ENCODE peak calls at places on chromosome X, in nine cellular contexts. One of them, this sample, is unnamed. For H3K27me3, the result is how much of the 10 kb centered on the place peaks cover.

GRCh38 chrX:85052636-85053343 is 49.1 kb downstream of the APOOL start:
- DNase-seq in body of pancreas: no peak
- DNase-seq in Caco-2: no peak
- DNase-seq in esophagus squamous epithelium: no peak
- DNase-seq in CD8-positive, alpha-beta T cell: no peak
- DNase-seq in SJSA1: no peak
- DNase-seq in right lobe of liver: no peak
- DNase-seq in pancreas: no peak
- DNase-seq in IMR-90: peak
- DNase-seq in this sample: no peak

GRCh38 chrX:110665636-110666035 is 130.0 kb downstream of the CHRDL1 start:
- DNase-seq in Caco-2: peak
- DNase-seq in SJSA1: no peak
- DNase-seq in IMR-90: peak
- DNase-seq in body of pancreas: peak
- DNase-seq in pancreas: peak
- DNase-seq in CD8-positive, alpha-beta T cell: no peak
- DNase-seq in esophagus squamous epithelium: no peak
- DNase-seq in right lobe of liver: peak
- DNase-seq in this sample: no peak

GRCh38 chrX:38376747-38377146 is 24.3 kb downstream of the OTC start:
- DNase-seq in SJSA1: no peak
- DNase-seq in body of pancreas: no peak
- DNase-seq in esophagus squamous epithelium: no peak
- DNase-seq in CD8-positive, alpha-beta T cell: no peak
- DNase-seq in right lobe of liver: no peak
- DNase-seq in IMR-90: no peak
- DNase-seq in Caco-2: no peak
- DNase-seq in pancreas: no peak
- DNase-seq in this sample: no peak

GRCh38 chrX:43661521-43662240 is 5.6 kb downstream of the MAOA start:
- DNase-seq in IMR-90: no peak
- DNase-seq in SJSA1: no peak
- DNase-seq in body of pancreas: no peak
- DNase-seq in Caco-2: no peak
- DNase-seq in CD8-positive, alpha-beta T cell: no peak
- DNase-seq in pancreas: no peak
- DNase-seq in esophagus squamous epithelium: no peak
- DNase-seq in right lobe of liver: no peak
- DNase-seq in this sample: no peak

GRCh38 chrX:101482296-101482695 is 3.0 kb upstream of the ARMCX4 start:
- DNase-seq in CD8-positive, alpha-beta T cell: no peak
- DNase-seq in esophagus squamous epithelium: no peak
- DNase-seq in right lobe of liver: no peak
- DNase-seq in body of pancreas: no peak
- DNase-seq in SJSA1: no peak
- DNase-seq in Caco-2: no peak
- DNase-seq in pancreas: no peak
- DNase-seq in IMR-90: peak
- DNase-seq in this sample: no peak

GRCh38 chrX:51148848-51149247 is 183.8 kb upstream of the NUDT10 start:
- DNase-seq in IMR-90: no peak
- DNase-seq in right lobe of liver: no peak
- DNase-seq in esophagus squamous epithelium: no peak
- DNase-seq in CD8-positive, alpha-beta T cell: no peak
- DNase-seq in pancreas: no peak
- DNase-seq in SJSA1: no peak
- DNase-seq in body of pancreas: no peak
- DNase-seq in Caco-2: peak
- DNase-seq in this sample: no peak

GRCh38 chrX:131874300-131874699 is 148.8 kb upstream of the STK26 start:
- DNase-seq in esophagus squamous epithelium: no peak
- DNase-seq in pancreas: no peak
- DNase-seq in right lobe of liver: no peak
- DNase-seq in body of pancreas: no peak
- DNase-seq in CD8-positive, alpha-beta T cell: no peak
- DNase-seq in IMR-90: no peak
- DNase-seq in SJSA1: no peak
- DNase-seq in Caco-2: no peak
- DNase-seq in this sample: no peak

GRCh38 chrX:28901637-28902036 is 314.4 kb downstream of the IL1RAPL1 start:
- DNase-seq in esophagus squamous epithelium: no peak
- DNase-seq in right lobe of liver: no peak
- DNase-seq in IMR-90: peak
- DNase-seq in pancreas: no peak
- DNase-seq in CD8-positive, alpha-beta T cell: no peak
- DNase-seq in body of pancreas: no peak
- DNase-seq in SJSA1: no peak
- DNase-seq in Caco-2: no peak
- DNase-seq in this sample: no peak

GRCh38 chrX:103556941-103557340 is 28.4 kb upstream of the TCEAL4 start:
- DNase-seq in Caco-2: no peak
- DNase-seq in right lobe of liver: no peak
- DNase-seq in body of pancreas: no peak
- DNase-seq in CD8-positive, alpha-beta T cell: no peak
- DNase-seq in esophagus squamous epithelium: no peak
- DNase-seq in SJSA1: no peak
- DNase-seq in pancreas: no peak
- DNase-seq in IMR-90: no peak
- DNase-seq in this sample: no peak

GRCh38 chrX:85001344-85001743 is 2.3 kb upstream of the APOOL start:
- DNase-seq in body of pancreas: no peak
- DNase-seq in Caco-2: no peak
- DNase-seq in right lobe of liver: no peak
- DNase-seq in SJSA1: no peak
- DNase-seq in esophagus squamous epithelium: no peak
- DNase-seq in CD8-positive, alpha-beta T cell: no peak
- DNase-seq in pancreas: no peak
- DNase-seq in IMR-90: no peak
- DNase-seq in this sample: no peak

GRCh38 chrX:11655282-11655985 is 10.3 kb downstream of the ARHGAP6 start:
- DNase-seq in esophagus squamous epithelium: no peak
- DNase-seq in body of pancreas: no peak
- DNase-seq in Caco-2: no peak
- DNase-seq in pancreas: no peak
- DNase-seq in CD8-positive, alpha-beta T cell: no peak
- DNase-seq in SJSA1: no peak
- DNase-seq in IMR-90: no peak
- DNase-seq in right lobe of liver: no peak
- DNase-seq in this sample: no peak

GRCh38 chrX:2389324-2389723 is 111.5 kb downstream of the DHRSX start:
- DNase-seq in IMR-90: no peak
- DNase-seq in right lobe of liver: no peak
- DNase-seq in pancreas: no peak
- DNase-seq in CD8-positive, alpha-beta T cell: no peak
- DNase-seq in SJSA1: no peak
- DNase-seq in Caco-2: no peak
- DNase-seq in esophagus squamous epithelium: no peak
- DNase-seq in body of pancreas: no peak
- DNase-seq in this sample: no peak

GRCh38 chrX:108261541-108262218 is 170.1 kb downstream of the ATG4A start:
- DNase-seq in CD8-positive, alpha-beta T cell: no peak
- DNase-seq in IMR-90: peak
- DNase-seq in esophagus squamous epithelium: no peak
- DNase-seq in Caco-2: no peak
- DNase-seq in pancreas: no peak
- DNase-seq in right lobe of liver: no peak
- DNase-seq in body of pancreas: no peak
- DNase-seq in SJSA1: no peak
- DNase-seq in this sample: no peak

GRCh38 chrX:1598021-1598875 is 6.8 kb downstream of the AKAP17A start:
- DNase-seq in pancreas: peak
- DNase-seq in esophagus squamous epithelium: no peak
- DNase-seq in CD8-positive, alpha-beta T cell: peak
- DNase-seq in Caco-2: no peak
- DNase-seq in SJSA1: peak
- DNase-seq in right lobe of liver: no peak
- DNase-seq in IMR-90: no peak
- DNase-seq in body of pancreas: no peak
- DNase-seq in this sample: no peak

GRCh38 chrX:96685205-96686099 is 810 bp downstream of the DIAPH2 start:
- DNase-seq in pancreas: peak
- DNase-seq in CD8-positive, alpha-beta T cell: peak
- DNase-seq in IMR-90: peak
- DNase-seq in esophagus squamous epithelium: no peak
- DNase-seq in right lobe of liver: peak
- DNase-seq in Caco-2: peak
- DNase-seq in body of pancreas: peak
- DNase-seq in SJSA1: peak
- DNase-seq in this sample: peak

GRCh38 chrX:17104433-17104832 is 158.0 kb downstream of the REPS2 start:
- DNase-seq in pancreas: no peak
- DNase-seq in SJSA1: no peak
- DNase-seq in right lobe of liver: no peak
- DNase-seq in IMR-90: no peak
- DNase-seq in Caco-2: no peak
- DNase-seq in esophagus squamous epithelium: no peak
- DNase-seq in body of pancreas: no peak
- DNase-seq in CD8-positive, alpha-beta T cell: no peak
- DNase-seq in this sample: no peak

GRCh38 chrX:97326456-97326855 is 442.7 kb downstream of the RPA4 start:
- DNase-seq in Caco-2: no peak
- DNase-seq in right lobe of liver: no peak
- DNase-seq in SJSA1: no peak
- DNase-seq in pancreas: no peak
- DNase-seq in esophagus squamous epithelium: no peak
- DNase-seq in IMR-90: peak
- DNase-seq in CD8-positive, alpha-beta T cell: no peak
- DNase-seq in body of pancreas: no peak
- DNase-seq in this sample: no peak

DNA sequence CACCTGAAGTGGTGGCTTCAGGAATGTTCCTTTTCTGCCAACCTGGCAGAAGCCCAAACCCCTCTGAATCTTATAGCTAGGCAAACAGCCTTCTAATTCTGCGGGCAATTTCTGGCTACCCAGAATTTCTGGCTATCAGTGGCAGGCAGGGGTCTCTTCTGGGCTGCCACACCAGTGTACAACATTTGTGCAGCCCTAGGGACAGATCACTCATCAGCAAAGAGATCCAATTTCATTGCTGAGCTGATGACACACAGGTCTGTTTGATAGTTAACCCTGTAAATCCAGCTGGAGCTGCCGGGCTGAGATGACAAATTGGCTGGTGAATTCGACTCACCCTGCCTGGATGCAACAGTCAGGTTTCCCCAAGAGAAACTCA is 2.4 kb downstream of the MID1 start:
- DNase-seq in CD8-positive, alpha-beta T cell: no peak
- DNase-seq in body of pancreas: no peak
- DNase-seq in right lobe of liver: no peak
- DNase-seq in esophagus squamous epithelium: no peak
- DNase-seq in IMR-90: peak
- DNase-seq in Caco-2: no peak
- DNase-seq in pancreas: no peak
- DNase-seq in SJSA1: no peak
- DNase-seq in this sample: no peak
- H3K4me3 ChIP-seq in CD8-positive, alpha-beta T cell: no peak
- H3K4me3 ChIP-seq in body of pancreas: no peak
- H3K4me3 ChIP-seq in right lobe of liver: no peak
- H3K4me3 ChIP-seq in esophagus squamous epithelium: no peak
- H3K4me3 ChIP-seq in IMR-90: peak
- H3K4me3 ChIP-seq in Caco-2: peak
- H3K4me3 ChIP-seq in pancreas: no peak
- H3K4me3 ChIP-seq in SJSA1: peak
- H3K4me3 ChIP-seq in this sample: no peak

DNA sequence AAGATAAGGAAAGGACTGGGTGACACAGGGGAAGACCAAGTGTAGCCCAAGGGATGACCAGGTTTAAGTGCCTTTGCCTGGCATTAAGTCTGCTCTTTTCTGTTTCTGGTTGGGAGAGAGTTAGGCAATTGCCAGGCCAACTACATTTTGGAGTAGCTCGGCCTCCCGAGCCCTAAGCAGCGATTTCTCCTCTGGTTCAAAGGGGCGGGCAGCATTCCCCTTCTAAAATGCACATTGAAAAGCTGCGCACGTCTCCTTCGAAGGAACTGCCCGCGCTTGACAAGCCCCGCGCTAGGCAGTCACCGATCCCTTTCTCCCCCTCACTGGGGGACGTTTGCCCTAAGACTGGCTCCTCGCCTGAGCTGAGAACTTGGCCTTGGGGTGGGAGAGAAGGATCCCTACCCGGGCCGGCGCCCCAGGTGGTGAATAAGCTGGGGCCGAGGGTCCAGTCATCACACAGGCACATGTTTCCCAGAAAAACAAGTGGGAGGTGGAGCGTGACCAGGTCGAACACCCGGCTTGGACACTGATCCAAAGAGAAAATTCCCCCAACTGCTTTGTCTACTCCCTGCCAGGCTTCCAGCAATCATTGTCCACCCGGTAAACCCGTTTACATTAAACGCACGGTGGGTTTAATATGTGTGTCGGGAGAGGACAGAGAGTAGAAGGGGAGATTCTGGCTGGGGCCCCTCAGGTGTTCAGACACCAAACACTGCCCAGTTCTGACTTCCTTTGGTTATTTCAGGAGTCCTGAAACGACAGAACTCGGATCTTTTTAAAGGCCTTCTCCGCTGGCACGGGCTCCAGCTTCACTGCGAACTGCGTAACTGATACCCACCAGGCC is 4.0 kb downstream of the ARX start:
- DNase-seq in esophagus squamous epithelium: no peak
- DNase-seq in pancreas: no peak
- DNase-seq in right lobe of liver: no peak
- DNase-seq in IMR-90: no peak
- DNase-seq in CD8-positive, alpha-beta T cell: no peak
- DNase-seq in SJSA1: no peak
- DNase-seq in body of pancreas: no peak
- DNase-seq in Caco-2: no peak
- DNase-seq in this sample: no peak
- H3K27me3 ChIP-seq in esophagus squamous epithelium: under half
- H3K27me3 ChIP-seq in pancreas: under half
- H3K27me3 ChIP-seq in right lobe of liver: under half
- H3K27me3 ChIP-seq in IMR-90: half or more
- H3K27me3 ChIP-seq in CD8-positive, alpha-beta T cell: under half
- H3K27me3 ChIP-seq in SJSA1: under half
- H3K27me3 ChIP-seq in body of pancreas: under half
- H3K27me3 ChIP-seq in Caco-2: under half
- H3K27me3 ChIP-seq in this sample: under half

DNA sequence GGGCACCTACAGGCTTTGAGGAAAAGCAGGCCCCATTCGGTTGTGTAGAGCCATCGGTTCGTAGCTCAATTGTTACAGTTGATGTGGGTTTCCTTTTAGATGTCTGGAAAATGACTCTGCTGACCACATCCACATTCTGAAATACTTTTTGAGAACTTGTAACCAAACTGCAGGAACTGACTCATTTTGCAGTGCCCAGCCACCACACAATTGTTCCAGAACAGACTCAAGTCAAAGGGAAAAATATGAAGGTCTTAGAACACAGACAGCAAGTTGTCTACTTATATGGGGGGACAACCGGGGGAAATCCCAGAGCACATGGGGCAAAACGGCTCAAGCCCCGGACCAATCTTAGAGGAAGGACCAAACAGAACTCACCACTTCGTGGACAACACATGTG is 557.6 kb upstream of the DIPK2B start:
- DNase-seq in SJSA1: peak
- DNase-seq in esophagus squamous epithelium: no peak
- DNase-seq in pancreas: no peak
- DNase-seq in body of pancreas: no peak
- DNase-seq in right lobe of liver: no peak
- DNase-seq in Caco-2: no peak
- DNase-seq in CD8-positive, alpha-beta T cell: no peak
- DNase-seq in IMR-90: peak
- DNase-seq in this sample: peak
- H3K4me3 ChIP-seq in SJSA1: no peak
- H3K4me3 ChIP-seq in esophagus squamous epithelium: no peak
- H3K4me3 ChIP-seq in pancreas: no peak
- H3K4me3 ChIP-seq in body of pancreas: no peak
- H3K4me3 ChIP-seq in right lobe of liver: no peak
- H3K4me3 ChIP-seq in Caco-2: no peak
- H3K4me3 ChIP-seq in CD8-positive, alpha-beta T cell: no peak
- H3K4me3 ChIP-seq in IMR-90: no peak
- H3K4me3 ChIP-seq in this sample: peak

GRCh38 chrX:118965395-118965794 is 9.0 kb upstream of the LONRF3 start:
- DNase-seq in IMR-90: no peak
- DNase-seq in SJSA1: no peak
- DNase-seq in right lobe of liver: no peak
- DNase-seq in esophagus squamous epithelium: no peak
- DNase-seq in Caco-2: no peak
- DNase-seq in body of pancreas: no peak
- DNase-seq in CD8-positive, alpha-beta T cell: no peak
- DNase-seq in pancreas: no peak
- DNase-seq in this sample: no peak
- H3K27me3 ChIP-seq in IMR-90: under half
- H3K27me3 ChIP-seq in SJSA1: under half
- H3K27me3 ChIP-seq in right lobe of liver: under half
- H3K27me3 ChIP-seq in esophagus squamous epithelium: under half
- H3K27me3 ChIP-seq in Caco-2: under half
- H3K27me3 ChIP-seq in body of pancreas: under half
- H3K27me3 ChIP-seq in CD8-positive, alpha-beta T cell: under half
- H3K27me3 ChIP-seq in pancreas: under half
- H3K27me3 ChIP-seq in this sample: under half